ENCODE peak calls at places on chromosome 7, in four cellular contexts. P is WTC11, L is psoas muscle, B is ACHN. Z is an unnamed sample.

GRCh38 chr7:150665075-150665794 is 20.3 kb upstream of the GIMAP2 start:
- DNase-seq in P (no peak), L (no peak), B (no peak), Z (no peak)

GRCh38 chr7:51300762-51301674 is 15.6 kb downstream of the COBL start:
- DNase-seq in P (no peak), L (no peak), B (no peak), Z (no peak)

GRCh38 chr7:71982847-71983246 is 429.3 kb downstream of the CALN1 start:
- DNase-seq in P (no peak), L (no peak), B (no peak), Z (peak)

GRCh38 chr7:129238546-129238945 is 13.7 kb downstream of the AHCYL2 start:
- DNase-seq in P (no peak), L (peak), B (no peak), Z (no peak)

GRCh38 chr7:46015107-46015868 is 94.2 kb upstream of the IGFBP3 start:
- DNase-seq in P (peak), L (peak), B (no peak), Z (peak)

GRCh38 chr7:33596694-33597093 is 308.6 kb upstream of the BMPER start:
- DNase-seq in P (no peak), L (no peak), B (no peak), Z (no peak)

GRCh38 chr7:36021367-36021766 is 131.7 kb upstream of the EEPD1 start:
- DNase-seq in P (peak), L (no peak), B (no peak), Z (no peak)

GRCh38 chr7:45975847-45976484 is 54.9 kb upstream of the IGFBP3 start:
- DNase-seq in P (no peak), L (no peak), B (no peak), Z (no peak)

GRCh38 chr7:106484562-106484961 is 176.4 kb downstream of the CCDC71L start:
- DNase-seq in P (no peak), L (no peak), B (peak), Z (no peak)

GRCh38 chr7:18829518-18830252 is 287.8 kb downstream of the TWIST1 start:
- DNase-seq in P (no peak), L (no peak), B (no peak), Z (no peak)

GRCh38 chr7:50330254-50330653 is 25.7 kb downstream of the IKZF1 start:
- DNase-seq in P (no peak), L (no peak), B (no peak), Z (no peak)

GRCh38 chr7:105808703-105809590 is 67.5 kb downstream of the ATXN7L1 start:
- DNase-seq in P (no peak), L (no peak), B (peak), Z (no peak)